ENCODE peak calls at places on chromosomes 6 and 20, in nine cellular contexts. One of them, this sample, is unnamed.
A peak's percentile ranks its signal among the peaks of the same experiment; 100 is the strongest.

GRCh38 chr6:19715166-19715558 is 122.0 kb upstream of the ID4 start:
- DNase-seq in ACHN: no peak
- DNase-seq in KBM-7: no peak
- DNase-seq in stimulated activated CD4-positive, alpha-beta T cell treated with anti-CD3 and anti-CD28 coated beads, Interleukin-2, amount 100 ng/mL, for 48 hours: no peak
- DNase-seq in NCI-H774: no peak
- DNase-seq in germinal center: no peak
- DNase-seq in cardiac muscle cell: no peak
- DNase-seq in pulmonary artery endothelial cell: no peak
- DNase-seq in thoracic aorta: no peak
- DNase-seq in this sample: no peak

GRCh38 chr20:38355161-38356012 is 9.1 kb downstream of the LBP start:
- DNase-seq in ACHN: no peak
- DNase-seq in KBM-7: no peak
- DNase-seq in stimulated activated CD4-positive, alpha-beta T cell treated with anti-CD3 and anti-CD28 coated beads, Interleukin-2, amount 100 ng/mL, for 48 hours: no peak
- DNase-seq in NCI-H774: no peak
- DNase-seq in germinal center: no peak
- DNase-seq in cardiac muscle cell: no peak
- DNase-seq in pulmonary artery endothelial cell: no peak
- DNase-seq in thoracic aorta: no peak
- DNase-seq in this sample: no peak

GRCh38 chr20:51216850-51217249 is 193.9 kb upstream of the KCNG1 start:
- DNase-seq in ACHN: no peak
- DNase-seq in KBM-7: no peak
- DNase-seq in stimulated activated CD4-positive, alpha-beta T cell treated with anti-CD3 and anti-CD28 coated beads, Interleukin-2, amount 100 ng/mL, for 48 hours: no peak
- DNase-seq in NCI-H774: no peak
- DNase-seq in germinal center: no peak
- DNase-seq in cardiac muscle cell: no peak
- DNase-seq in pulmonary artery endothelial cell: no peak
- DNase-seq in thoracic aorta: no peak
- DNase-seq in this sample: no peak

GRCh38 chr6:157753291-157753690 is 69.8 kb upstream of the SNX9 start:
- DNase-seq in ACHN: no peak
- DNase-seq in KBM-7: no peak
- DNase-seq in stimulated activated CD4-positive, alpha-beta T cell treated with anti-CD3 and anti-CD28 coated beads, Interleukin-2, amount 100 ng/mL, for 48 hours: no peak
- DNase-seq in NCI-H774: no peak
- DNase-seq in germinal center: no peak
- DNase-seq in cardiac muscle cell: no peak
- DNase-seq in pulmonary artery endothelial cell: no peak
- DNase-seq in thoracic aorta: no peak
- DNase-seq in this sample: no peak

GRCh38 chr6:111499269-111499793 is 16.3 kb upstream of the REV3L start:
- DNase-seq in ACHN: no peak
- DNase-seq in KBM-7: no peak
- DNase-seq in stimulated activated CD4-positive, alpha-beta T cell treated with anti-CD3 and anti-CD28 coated beads, Interleukin-2, amount 100 ng/mL, for 48 hours: no peak
- DNase-seq in NCI-H774: no peak
- DNase-seq in germinal center: no peak
- DNase-seq in cardiac muscle cell: no peak
- DNase-seq in pulmonary artery endothelial cell: no peak
- DNase-seq in thoracic aorta: no peak
- DNase-seq in this sample: no peak

GRCh38 chr20:36167826-36168634 is 13.5 kb downstream of the EPB41L1 start:
- DNase-seq in ACHN: peak; percentile 71
- DNase-seq in KBM-7: no peak
- DNase-seq in stimulated activated CD4-positive, alpha-beta T cell treated with anti-CD3 and anti-CD28 coated beads, Interleukin-2, amount 100 ng/mL, for 48 hours: no peak
- DNase-seq in NCI-H774: no peak
- DNase-seq in germinal center: no peak
- DNase-seq in cardiac muscle cell: no peak
- DNase-seq in pulmonary artery endothelial cell: no peak
- DNase-seq in thoracic aorta: no peak
- DNase-seq in this sample: no peak

GRCh38 chr6:106804238-106805016 is 170.1 kb downstream of the CD24 start:
- DNase-seq in ACHN: no peak
- DNase-seq in KBM-7: no peak
- DNase-seq in stimulated activated CD4-positive, alpha-beta T cell treated with anti-CD3 and anti-CD28 coated beads, Interleukin-2, amount 100 ng/mL, for 48 hours: no peak
- DNase-seq in NCI-H774: no peak
- DNase-seq in germinal center: no peak
- DNase-seq in cardiac muscle cell: no peak
- DNase-seq in pulmonary artery endothelial cell: no peak
- DNase-seq in thoracic aorta: no peak
- DNase-seq in this sample: no peak

GRCh38 chr6:36187446-36187845 is 9.1 kb upstream of the BRPF3 start:
- DNase-seq in ACHN: no peak
- DNase-seq in KBM-7: peak; percentile 25
- DNase-seq in stimulated activated CD4-positive, alpha-beta T cell treated with anti-CD3 and anti-CD28 coated beads, Interleukin-2, amount 100 ng/mL, for 48 hours: no peak
- DNase-seq in NCI-H774: no peak
- DNase-seq in germinal center: no peak
- DNase-seq in cardiac muscle cell: peak; percentile 44
- DNase-seq in pulmonary artery endothelial cell: no peak
- DNase-seq in thoracic aorta: no peak
- DNase-seq in this sample: no peak

GRCh38 chr6:89692256-89692655 is 53.7 kb upstream of the LYRM2 start:
- DNase-seq in ACHN: no peak
- DNase-seq in KBM-7: no peak
- DNase-seq in stimulated activated CD4-positive, alpha-beta T cell treated with anti-CD3 and anti-CD28 coated beads, Interleukin-2, amount 100 ng/mL, for 48 hours: no peak
- DNase-seq in NCI-H774: no peak
- DNase-seq in germinal center: no peak
- DNase-seq in cardiac muscle cell: no peak
- DNase-seq in pulmonary artery endothelial cell: no peak
- DNase-seq in thoracic aorta: no peak
- DNase-seq in this sample: no peak

GRCh38 chr6:122799916-122800701 is 11.1 kb downstream of the SMPDL3A start:
- DNase-seq in ACHN: no peak
- DNase-seq in KBM-7: no peak
- DNase-seq in stimulated activated CD4-positive, alpha-beta T cell treated with anti-CD3 and anti-CD28 coated beads, Interleukin-2, amount 100 ng/mL, for 48 hours: no peak
- DNase-seq in NCI-H774: no peak
- DNase-seq in germinal center: no peak
- DNase-seq in cardiac muscle cell: no peak
- DNase-seq in pulmonary artery endothelial cell: no peak
- DNase-seq in thoracic aorta: no peak
- DNase-seq in this sample: peak; percentile 47

GRCh38 chr6:41706876-41707564 is 28.4 kb downstream of the TFEB start:
- DNase-seq in ACHN: peak; percentile 5
- DNase-seq in KBM-7: peak; percentile 35
- DNase-seq in stimulated activated CD4-positive, alpha-beta T cell treated with anti-CD3 and anti-CD28 coated beads, Interleukin-2, amount 100 ng/mL, for 48 hours: peak; percentile 16
- DNase-seq in NCI-H774: no peak
- DNase-seq in germinal center: peak; percentile 62
- DNase-seq in cardiac muscle cell: peak; percentile 80
- DNase-seq in pulmonary artery endothelial cell: no peak
- DNase-seq in thoracic aorta: no peak
- DNase-seq in this sample: no peak

GRCh38 chr6:35568967-35569606 is 56.4 kb upstream of the TULP1 start:
- DNase-seq in ACHN: peak; percentile 30
- DNase-seq in KBM-7: peak; percentile 50
- DNase-seq in stimulated activated CD4-positive, alpha-beta T cell treated with anti-CD3 and anti-CD28 coated beads, Interleukin-2, amount 100 ng/mL, for 48 hours: peak; percentile 42
- DNase-seq in NCI-H774: no peak
- DNase-seq in germinal center: peak; percentile 6
- DNase-seq in cardiac muscle cell: peak; percentile 70
- DNase-seq in pulmonary artery endothelial cell: no peak
- DNase-seq in thoracic aorta: no peak
- DNase-seq in this sample: peak; percentile 57

This sample was measured in RWPE2.